ENCODE peak calls at places on chromosomes 2 and 18, in ten cellular contexts. V, Q, Z, T, S, K, P, C, B and G are unnamed samples.
A peak's percentile ranks its signal among the peaks of the same experiment; 100 is the strongest.

GRCh38 chr2:34003795-34004194 is 404.7 kb upstream of the FAM98A start:
- DNase-seq in V (no peak), Q (no peak), Z (no peak), T (no peak), S (no peak), K (no peak), P (no peak), C (no peak), B (no peak), G (no peak)

GRCh38 chr2:47198985-47199451 is 43.9 kb upstream of the STPG4 start:
- DNase-seq in V (peak; percentile 94), Q (no peak), Z (no peak), T (no peak), S (no peak), K (no peak), P (no peak), C (peak; percentile 74), B (no peak), G (peak; percentile 87)

GRCh38 chr18:8045160-8045885 is 478.2 kb downstream of the PTPRM start:
- DNase-seq in V (no peak), Q (no peak), Z (no peak), T (no peak), S (no peak), K (no peak), P (no peak), C (no peak), B (no peak), G (peak; percentile 25)

GRCh38 chr2:177239934-177240600 is 24.5 kb downstream of the NFE2L2 start:
- DNase-seq in V (peak; percentile 58), Q (no peak), Z (peak; percentile 41), T (no peak), S (no peak), K (no peak), P (peak; percentile 86), C (peak; percentile 68), B (no peak), G (peak; percentile 58)

GRCh38 chr2:112793449-112793978 is 9.2 kb upstream of the IL1A start:
- DNase-seq in V (no peak), Q (no peak), Z (no peak), T (no peak), S (no peak), K (no peak), P (no peak), C (no peak), B (no peak), G (peak; percentile 49)

GRCh38 chr2:191013876-191014652 is at the start of gene STAT1:
- DNase-seq in V (peak; percentile 62), Q (peak; percentile 94), Z (peak; percentile 97), T (peak; percentile 95), S (peak; percentile 92), K (peak; percentile 96), P (peak; percentile 81), C (peak; percentile 82), B (peak; percentile 97), G (peak; percentile 94)

GRCh38 chr2:27441958-27442281 is 261 bp upstream of the KRTCAP3 start:
- DNase-seq in V (no peak), Q (no peak), Z (no peak), T (no peak), S (no peak), K (no peak), P (no peak), C (no peak), B (no peak), G (no peak)

GRCh38 chr2:79935771-79936657 is 368.5 kb downstream of the LRRTM1 start:
- DNase-seq in V (peak; percentile 30), Q (peak; percentile 19), Z (no peak), T (peak; percentile 60), S (peak; percentile 61), K (no peak), P (peak; percentile 35), C (peak; percentile 38), B (no peak), G (peak; percentile 74)

GRCh38 chr2:28821295-28821958 is 10.8 kb downstream of the SPDYA start:
- DNase-seq in V (peak; percentile 52), Q (no peak), Z (no peak), T (peak; percentile 63), S (no peak), K (no peak), P (peak; percentile 24), C (no peak), B (no peak), G (peak; percentile 75)

GRCh38 chr2:52934354-52934898 is 833.2 kb upstream of the CHAC2 start:
- DNase-seq in V (no peak), Q (no peak), Z (peak; percentile 33), T (no peak), S (no peak), K (no peak), P (no peak), C (peak; percentile 91), B (no peak), G (peak; percentile 66)

GRCh38 chr2:231672617-231673347 is 35.5 kb upstream of the PTMA start:
- DNase-seq in V (no peak), Q (no peak), Z (peak; percentile 72), T (peak; percentile 73), S (no peak), K (no peak), P (peak; percentile 76), C (no peak), B (peak; percentile 93), G (peak; percentile 53)

GRCh38 chr2:43758738-43759137 is 15.1 kb upstream of the DYNC2LI1 start:
- DNase-seq in V (no peak), Q (no peak), Z (peak; percentile 79), T (no peak), S (no peak), K (no peak), P (no peak), C (peak; percentile 60), B (no peak), G (peak; percentile 56)

GRCh38 chr18:29241199-29241598 is 1064.3 kb upstream of the CDH2 start:
- DNase-seq in V (no peak), Q (no peak), Z (no peak), T (no peak), S (no peak), K (no peak), P (no peak), C (no peak), B (no peak), G (no peak)

GRCh38 chr2:212974692-212975091 is 176.7 kb downstream of the IKZF2 start:
- DNase-seq in V (no peak), Q (no peak), Z (no peak), T (no peak), S (no peak), K (no peak), P (no peak), C (peak; percentile 82), B (no peak), G (peak; percentile 85)

GRCh38 chr18:8322486-8322885 is 286.8 kb upstream of the RAB12 start:
- DNase-seq in V (no peak), Q (no peak), Z (no peak), T (no peak), S (no peak), K (no peak), P (no peak), C (no peak), B (no peak), G (no peak)

GRCh38 chr2:131413148-131413747 is 49.3 kb upstream of the RAB6D start:
- DNase-seq in V (peak; percentile 49), Q (no peak), Z (no peak), T (no peak), S (no peak), K (no peak), P (peak; percentile 33), C (peak; percentile 23), B (no peak), G (peak; percentile 83)

GRCh38 chr2:238158807-238159539 is at the start of gene ERFE:
- DNase-seq in V (no peak), Q (peak; percentile 50), Z (peak; percentile 69), T (peak; percentile 76), S (no peak), K (no peak), P (peak; percentile 35), C (no peak), B (peak; percentile 84), G (peak; percentile 43)

GRCh38 chr2:217851191-217852020 is 151.4 kb downstream of the TNS1 start:
- DNase-seq in V (no peak), Q (no peak), Z (peak; percentile 78), T (no peak), S (no peak), K (no peak), P (no peak), C (no peak), B (peak; percentile 61), G (peak; percentile 47)

GRCh38 chr2:28624798-28625701 is 126.6 kb upstream of the PPP1CB start:
- DNase-seq in V (no peak), Q (peak; percentile 78), Z (peak; percentile 88), T (no peak), S (no peak), K (no peak), P (no peak), C (no peak), B (peak; percentile 91), G (peak; percentile 79)

GRCh38 chr18:74831571-74832250 is 234.0 kb downstream of the ZNF407 start:
- DNase-seq in V (no peak), Q (no peak), Z (no peak), T (no peak), S (no peak), K (no peak), P (no peak), C (no peak), B (no peak), G (no peak)

GRCh38 chr2:160876029-160876428 is 284.2 kb upstream of the TANK start:
- DNase-seq in V (no peak), Q (no peak), Z (no peak), T (no peak), S (no peak), K (no peak), P (no peak), C (no peak), B (no peak), G (no peak)

GRCh38 chr2:47094519-47095155 is 60.5 kb downstream of the STPG4 start:
- DNase-seq in V (no peak), Q (no peak), Z (no peak), T (no peak), S (no peak), K (no peak), P (no peak), C (peak; percentile 63), B (no peak), G (no peak)

GRCh38 chr2:65436169-65436824 is 3.9 kb upstream of the SPRED2 start:
- DNase-seq in V (peak; percentile 64), Q (peak; percentile 91), Z (peak; percentile 97), T (peak; percentile 46), S (peak; percentile 81), K (peak; percentile 83), P (peak; percentile 85), C (peak; percentile 95), B (peak; percentile 92), G (peak; percentile 96)

GRCh38 chr2:144835634-144836351 is 315.9 kb upstream of the ZEB2 start:
- DNase-seq in V (no peak), Q (no peak), Z (no peak), T (no peak), S (no peak), K (no peak), P (no peak), C (no peak), B (no peak), G (peak; percentile 32)

GRCh38 chr2:241308832-241309500 is 6.5 kb downstream of the HDLBP start:
- DNase-seq in V (no peak), Q (no peak), Z (no peak), T (no peak), S (no peak), K (no peak), P (no peak), C (no peak), B (no peak), G (no peak)

GRCh38 chr2:76039505-76039904 is 328.8 kb upstream of the GCFC2 start:
- DNase-seq in V (no peak), Q (no peak), Z (no peak), T (no peak), S (no peak), K (no peak), P (no peak), C (no peak), B (no peak), G (no peak)